ENCODE peak calls at places on chromosomes 12 and 14, in six cellular contexts. W is neuronal stem cell, E is IMR-90, H is H9, O is H1, V is trophoblast cell. B is an unnamed sample.

GRCh38 chr12:111303531-111303930 is 65.4 kb downstream of the PHETA1 start:
- DNase-seq in W (no peak), E (no peak), H (no peak), O (no peak), V (no peak), B (no peak)

GRCh38 chr12:79514730-79515525 is 175.8 kb downstream of the PAWR start:
- DNase-seq in W (no peak), E (peak), H (no peak), O (no peak), V (no peak), B (peak)

GRCh38 chr12:132687211-132688164 is at the start of the genes POLE and PXMP2:
- DNase-seq in W (peak), E (peak), H (peak), O (peak), V (peak), B (peak)

GRCh38 chr12:27123642-27124041 is 41.3 kb upstream of the C12orf71 start:
- DNase-seq in W (no peak), E (no peak), H (no peak), O (no peak), V (no peak), B (peak)

GRCh38 chr12:4133636-4134433 is 139.7 kb upstream of the CCND2 start:
- DNase-seq in W (no peak), E (no peak), H (peak), O (peak), V (no peak), B (peak)

GRCh38 chr12:113092478-113093408 is 36.2 kb downstream of the DTX1 start:
- DNase-seq in W (peak), E (no peak), H (peak), O (peak), V (no peak), B (no peak)

GRCh38 chr12:124686001-124686884 is 118.8 kb upstream of the NCOR2 start:
- DNase-seq in W (no peak), E (peak), H (no peak), O (no peak), V (peak), B (peak)

GRCh38 chr12:2359725-2360629 is 307.2 kb downstream of the CACNA1C start:
- DNase-seq in W (no peak), E (no peak), H (no peak), O (no peak), V (no peak), B (no peak)

GRCh38 chr12:132550014-132550802 is 60.2 kb downstream of the LRCOL1 start:
- DNase-seq in W (peak), E (no peak), H (peak), O (peak), V (no peak), B (peak)

GRCh38 chr14:36478782-36479181 is 41.2 kb downstream of the NKX2-1 start:
- DNase-seq in W (no peak), E (no peak), H (no peak), O (no peak), V (no peak), B (no peak)

GRCh38 chr14:34845869-34846268 is 29.3 kb downstream of the BAZ1A start:
- DNase-seq in W (no peak), E (no peak), H (no peak), O (no peak), V (no peak), B (no peak)

GRCh38 chr12:114681149-114681849 is 2.7 kb downstream of the TBX3 start:
- DNase-seq in W (no peak), E (peak), H (peak), O (no peak), V (no peak), B (peak)

GRCh38 chr14:74980746-74981661 is 21.7 kb upstream of the EIF2B2 start:
- DNase-seq in W (peak), E (peak), H (peak), O (peak), V (no peak), B (peak)

GRCh38 chr12:121579190-121579791 is 1.5 kb downstream of the KDM2B start:
- DNase-seq in W (peak), E (no peak), H (peak), O (peak), V (no peak), B (peak)
- H3K18ac ChIP-seq in W (peak), E (peak), H (peak), O (peak), V (peak), B (peak)

GRCh38 chr14:58243790-58244555 is 670 bp upstream of the PSMA3 start:
- DNase-seq in W (no peak), E (no peak), H (no peak), O (no peak), V (no peak), B (no peak)
- H2AFZ ChIP-seq in W (peak), E (peak), H (peak), O (no peak), V (no peak), B (no peak)

DNA sequence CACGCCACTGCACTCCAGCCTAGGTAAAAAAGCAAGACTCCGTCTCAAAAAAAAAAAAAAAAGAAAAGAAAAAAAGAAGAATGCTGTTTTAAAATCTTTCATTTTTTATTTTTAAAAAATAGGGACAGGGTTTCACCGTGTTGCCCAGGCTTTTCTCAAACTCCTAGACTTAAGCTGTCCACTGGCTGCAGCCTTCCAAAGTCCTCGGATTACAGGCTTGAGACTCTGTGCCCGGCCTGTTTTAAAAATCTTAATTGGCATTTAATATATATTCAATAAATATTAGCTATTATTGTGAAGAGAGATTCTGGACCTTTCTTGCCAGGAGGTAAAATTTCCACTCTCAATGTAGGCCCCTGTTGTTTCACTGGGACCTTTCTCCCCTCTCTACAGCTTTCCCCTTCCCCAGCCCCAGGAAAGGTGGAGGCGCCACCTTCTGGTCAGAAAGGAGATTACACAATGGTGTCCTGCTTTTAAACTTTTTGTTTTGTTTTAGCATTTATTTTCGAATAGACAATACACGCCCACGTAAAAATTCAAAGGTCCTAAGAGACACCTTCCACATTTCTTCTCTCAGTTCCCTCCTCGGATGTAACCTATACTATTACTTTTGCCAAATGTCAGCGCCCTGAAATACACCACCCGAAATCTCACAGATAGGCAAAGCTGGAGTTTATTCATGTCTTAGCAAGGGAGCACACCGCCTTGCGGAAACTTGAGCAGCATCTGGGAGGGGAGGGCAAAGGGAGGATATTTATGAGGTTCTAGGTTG is 23.8 kb upstream of the PHC1 start:
- DNase-seq in W (peak), E (peak), H (peak), O (peak), V (peak), B (peak)
- H3K18ac ChIP-seq in W (no peak), E (no peak), H (no peak), O (peak), V (no peak), B (no peak)

GRCh38 chr14:106622200-106622745 is 1095.9 kb downstream of the TMEM121 start:
- DNase-seq in W (no peak), E (no peak), H (no peak), O (no peak), V (no peak), B (no peak)
- H2AFZ ChIP-seq in W (no peak), E (no peak), H (no peak), O (no peak), V (no peak), B (no peak)

GRCh38 chr12:97474987-97475386 is 12.4 kb downstream of the RMST start:
- DNase-seq in W (no peak), E (no peak), H (no peak), O (no peak), V (no peak), B (no peak)
- H3K18ac ChIP-seq in W (no peak), E (no peak), H (no peak), O (no peak), V (no peak), B (no peak)